ENCODE peak calls at places on chromosomes 6 and 20, in eight cellular contexts. B is RWPE2, P is HFFc6, Y is fibroblast of pulmonary artery, R is left lung, D is epithelial cell of proximal tubule, J is endodermal cell, W is tibial artery. N is an unnamed sample.

GRCh38 chr6:13013681-13014550 is 297.3 kb downstream of the PHACTR1 start:
- DNase-seq in B (no peak), R (peak; percentile 84), D (no peak), Y (peak; percentile 5), P (no peak), W (no peak), J (peak; percentile 74), N (no peak)

GRCh38 chr20:59673288-59673997 is 69.1 kb downstream of the PHACTR3 start:
- DNase-seq in Y (no peak), P (no peak), R (no peak), J (no peak), D (no peak), B (no peak), W (no peak), N (no peak)

GRCh38 chr20:12790856-12791255 is 217.9 kb upstream of the SPTLC3 start:
- DNase-seq in J (no peak), D (no peak), B (no peak), R (no peak), W (no peak), Y (no peak), P (no peak), N (no peak)

GRCh38 chr6:39688494-39688893 is 36.7 kb downstream of the KIF6 start:
- DNase-seq in W (no peak), D (no peak), J (no peak), R (no peak), Y (peak; percentile 52), P (no peak), B (no peak), N (peak; percentile 83)

GRCh38 chr20:49747707-49748524 is 34.2 kb upstream of the B4GALT5 start:
- DNase-seq in Y (peak; percentile 98), P (no peak), D (no peak), R (peak; percentile 67), J (peak; percentile 57), W (peak; percentile 88), B (no peak), N (peak; percentile 23)

GRCh38 chr20:62412194-62413024 is 5.3 kb upstream of the CABLES2 start:
- DNase-seq in B (peak; percentile 90), P (no peak), W (no peak), Y (no peak), D (no peak), R (no peak), J (no peak), N (no peak)

GRCh38 chr6:160991411-160992322 is at the start of gene MAP3K4:
- DNase-seq in Y (peak; percentile 81), J (peak; percentile 90), B (peak; percentile 72), P (peak; percentile 64), R (peak; percentile 95), D (no peak), W (peak; percentile 59), N (no peak)

GRCh38 chr20:31841928-31842327 is 3.5 kb downstream of the FOXS1 start:
- DNase-seq in Y (peak; percentile 84), D (peak; percentile 33), W (peak; percentile 54), B (peak; percentile 96), J (no peak), P (peak; percentile 59), R (no peak), N (no peak)

GRCh38 chr20:57527728-57528127 is 2.8 kb upstream of the CTCFL start:
- DNase-seq in P (no peak), W (no peak), Y (no peak), J (no peak), D (no peak), B (no peak), R (no peak), N (no peak)

GRCh38 chr6:73722318-73723060 is 26.5 kb downstream of the CD109 start:
- DNase-seq in Y (peak; percentile 75), B (no peak), P (peak; percentile 93), W (no peak), D (no peak), R (no peak), J (no peak), N (peak; percentile 71)

GRCh38 chr6:43981363-43981990 is 145.8 kb downstream of the MRPL14 start:
- DNase-seq in R (no peak), D (no peak), P (no peak), J (peak; percentile 28), B (peak; percentile 26), Y (no peak), W (peak; percentile 11), N (no peak)

GRCh38 chr20:46087161-46087560 is 2.6 kb downstream of the NCOA5 start:
- DNase-seq in J (no peak), R (no peak), Y (peak; percentile 39), W (no peak), D (no peak), B (no peak), P (peak; percentile 38), N (no peak)

GRCh38 chr20:46088409-46089075 is 1.2 kb downstream of the NCOA5 start:
- DNase-seq in P (peak; percentile 42), Y (peak; percentile 11), B (no peak), D (no peak), W (no peak), R (no peak), J (no peak), N (no peak)

GRCh38 chr20:46089076-46089337 is 755 bp downstream of the NCOA5 start:
- DNase-seq in B (peak; percentile 86), R (no peak), D (no peak), Y (no peak), J (no peak), P (peak; percentile 7), W (no peak), N (no peak)

GRCh38 chr20:46090095-46090388 is 280 bp upstream of the NCOA5 start:
- DNase-seq in P (no peak), J (no peak), D (no peak), R (no peak), W (no peak), Y (no peak), B (no peak), N (no peak)

GRCh38 chr20:46089338-46090094 is at the start of gene NCOA5:
- DNase-seq in R (peak; percentile 98), B (peak; percentile 100), D (peak; percentile 44), P (peak; percentile 95), J (peak; percentile 98), Y (peak; percentile 97), W (peak; percentile 95), N (peak; percentile 87)
- TF ChIP-seq CTCF in R (peak; percentile 13), B (peak; percentile 83), D (peak; percentile 23), P (peak; percentile 69), J (no peak), Y (no peak), W (no peak), N (no peak)

DNA sequence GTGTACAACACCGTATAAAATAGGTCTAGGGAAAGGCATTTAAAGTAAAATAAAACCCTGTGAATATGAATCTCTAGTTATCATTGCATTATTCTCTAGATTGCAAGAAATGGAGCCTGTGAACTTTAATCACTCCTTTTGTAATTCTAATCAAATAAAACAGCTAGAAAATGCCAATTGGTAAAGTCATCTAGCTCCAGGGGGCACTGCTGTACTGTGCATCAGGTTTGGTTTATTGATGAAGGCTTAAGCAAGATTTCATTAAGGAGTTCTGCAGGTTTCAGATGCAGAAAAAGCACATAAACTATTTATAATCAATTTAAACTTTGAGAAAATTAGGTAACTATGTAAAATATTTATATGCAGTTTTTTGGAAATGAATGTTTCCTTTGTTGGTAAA is 645.0 kb downstream of the PHF3 start:
- DNase-seq in Y (peak; percentile 69), W (no peak), J (peak; percentile 56), P (no peak), R (no peak), D (peak; percentile 15), B (no peak), N (no peak)
- TF ChIP-seq CTCF in Y (peak; percentile 53), W (peak; percentile 25), J (peak; percentile 67), P (no peak), R (no peak), D (peak; percentile 67), B (peak; percentile 67), N (peak; percentile 16)

DNA sequence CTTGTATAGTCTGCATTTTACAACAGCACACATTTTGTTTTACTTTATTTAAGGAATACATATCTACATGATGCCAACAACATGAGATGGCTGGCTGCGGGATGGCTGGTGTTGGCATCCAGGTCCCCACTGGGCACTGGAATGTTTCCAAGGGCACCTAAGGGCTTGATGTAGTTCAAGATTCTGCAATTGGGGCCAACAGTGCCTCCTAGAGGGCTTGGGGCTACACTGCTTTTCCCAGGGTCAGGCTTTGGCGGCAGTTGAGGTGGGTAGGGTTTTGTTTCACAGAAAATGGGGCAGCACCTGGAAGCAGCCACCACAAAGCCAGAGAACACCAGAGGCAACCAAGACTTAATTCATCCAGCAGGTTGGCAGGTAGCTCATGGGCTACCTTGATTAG is 202.2 kb upstream of the PRND start:
- DNase-seq in D (no peak), B (no peak), R (no peak), W (no peak), Y (no peak), J (peak; percentile 91), P (no peak), N (no peak)
- TF ChIP-seq CTCF in D (peak; percentile 89), B (peak; percentile 14), R (peak; percentile 46), W (peak; percentile 22), Y (peak; percentile 56), J (peak; percentile 91), P (peak; percentile 73), N (peak; percentile 31)

DNA sequence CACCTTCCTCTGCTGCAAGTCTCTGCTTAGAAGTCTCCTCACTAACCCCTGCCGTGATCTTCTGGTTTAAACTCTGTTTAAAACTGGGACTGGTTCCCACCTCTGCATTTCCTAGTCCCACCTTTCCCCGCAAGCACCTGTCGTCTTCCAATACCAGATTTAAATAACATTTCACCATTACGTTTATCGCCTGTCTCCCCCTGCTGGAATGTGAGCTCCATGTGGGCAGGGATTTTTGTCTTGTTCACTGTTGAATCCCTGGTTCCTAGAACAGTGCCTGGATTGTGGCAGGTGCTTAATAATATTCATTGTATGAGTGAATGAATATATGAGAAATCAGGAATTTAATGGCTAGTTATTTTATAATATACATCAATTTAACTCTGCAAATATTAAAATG is 2.7 kb downstream of the GUCA1A start:
- DNase-seq in B (no peak), D (no peak), J (no peak), R (no peak), Y (no peak), P (no peak), W (no peak), N (no peak)
- TF ChIP-seq CTCF in B (peak; percentile 16), D (peak; percentile 47), J (peak; percentile 67), R (no peak), Y (peak; percentile 33), P (peak; percentile 64), W (no peak), N (peak; percentile 36)

N was measured in AG09309.